ENCODE peak calls at places on chromosomes 13 and 19, in seven cellular contexts. X, L, J, Q, M, R and B are unnamed samples. For H3K4me1, the result is how much of the 10 kb centered on the place peaks cover.

GRCh38 chr19:21508198-21508597 is 2.8 kb downstream of the ZNF429 start:
- DNase-seq in X (no peak), L (no peak), J (no peak), Q (no peak), M (no peak), R (no peak), B (no peak)

GRCh38 chr19:10602330-10603083 is 15.4 kb upstream of the AP1M2 start:
- DNase-seq in X (no peak), L (peak), J (peak), Q (peak), M (peak), R (no peak), B (peak)

GRCh38 chr13:75694742-75695141 is 58.6 kb downstream of the LMO7 start:
- DNase-seq in X (no peak), L (no peak), J (no peak), Q (no peak), M (no peak), R (no peak), B (no peak)

GRCh38 chr13:57627663-57628062 is 3.9 kb upstream of the PCDH17 start:
- DNase-seq in X (no peak), L (peak), J (no peak), Q (peak), M (peak), R (no peak), B (peak)

GRCh38 chr19:48271531-48272151 is 1.8 kb downstream of the ZNF114 start:
- DNase-seq in X (no peak), L (peak), J (no peak), Q (peak), M (no peak), R (no peak), B (peak)

GRCh38 chr13:36819811-36820140 is 754 bp downstream of the RFXAP start:
- DNase-seq in X (no peak), L (peak), J (no peak), Q (no peak), M (peak), R (no peak), B (peak)

GRCh38 chr13:40509876-40510275 is 156.6 kb downstream of the FOXO1 start:
- DNase-seq in X (no peak), L (no peak), J (no peak), Q (no peak), M (no peak), R (no peak), B (no peak)

GRCh38 chr13:65159803-65160202 is 2070.3 kb downstream of the PCDH9 start:
- DNase-seq in X (no peak), L (no peak), J (no peak), Q (no peak), M (no peak), R (no peak), B (no peak)

GRCh38 chr19:43572172-43572588 is 3.1 kb downstream of the XRCC1 start:
- DNase-seq in X (no peak), L (no peak), J (no peak), Q (no peak), M (no peak), R (no peak), B (no peak)

GRCh38 chr19:30664358-30665058 is 292.3 kb downstream of the ZNF536 start:
- DNase-seq in X (no peak), L (peak), J (no peak), Q (peak), M (no peak), R (no peak), B (peak)

GRCh38 chr19:48510421-48511268 is 990 bp downstream of the LMTK3 start:
- DNase-seq in X (no peak), L (peak), J (no peak), Q (peak), M (peak), R (no peak), B (peak)

GRCh38 chr19:50713556-50714236 is 5.9 kb downstream of the SHANK1 start:
- DNase-seq in X (no peak), L (no peak), J (no peak), Q (no peak), M (no peak), R (no peak), B (no peak)

GRCh38 chr13:90918551-90918950 is 428.9 kb upstream of the MIR17HG start:
- DNase-seq in X (no peak), L (peak), J (no peak), Q (no peak), M (no peak), R (no peak), B (no peak)

GRCh38 chr19:53795019-53795418 is 29.1 kb downstream of the NLRP12 start:
- DNase-seq in X (no peak), L (no peak), J (no peak), Q (no peak), M (no peak), R (no peak), B (no peak)

GRCh38 chr19:29840066-29840950 is 28.5 kb downstream of the CCNE1 start:
- DNase-seq in X (no peak), L (no peak), J (no peak), Q (no peak), M (no peak), R (no peak), B (no peak)

GRCh38 chr13:51584731-51585191 is 499 bp downstream of the WDFY2 start:
- DNase-seq in X (no peak), L (peak), J (peak), Q (peak), M (peak), R (no peak), B (peak)

GRCh38 chr19:19055701-19056100 is 8.1 kb upstream of the SLC25A42 start:
- DNase-seq in X (no peak), L (no peak), J (no peak), Q (no peak), M (no peak), R (no peak), B (no peak)

GRCh38 chr19:10888421-10888866 is 17.1 kb downstream of the CARM1 start:
- DNase-seq in X (no peak), L (no peak), J (no peak), Q (peak), M (no peak), R (no peak), B (peak)

GRCh38 chr19:50959731-50960500 is 7.1 kb upstream of the KLK5 start:
- DNase-seq in X (no peak), L (peak), J (no peak), Q (no peak), M (no peak), R (no peak), B (no peak)

GRCh38 chr19:50669319-50670101 is 20.3 kb downstream of the C19orf81 start:
- DNase-seq in X (no peak), L (peak), J (no peak), Q (peak), M (peak), R (no peak), B (peak)

GRCh38 chr19:8573316-8573715 is 3.9 kb downstream of the MYO1F start:
- DNase-seq in X (no peak), L (no peak), J (no peak), Q (no peak), M (no peak), R (no peak), B (no peak)

GRCh38 chr19:13803038-13803437 is 7.8 kb downstream of the ZSWIM4 start:
- DNase-seq in X (no peak), L (no peak), J (no peak), Q (no peak), M (no peak), R (no peak), B (no peak)

GRCh38 chr13:80598189-80598588 is 257.3 kb upstream of the SPRY2 start:
- DNase-seq in X (no peak), L (no peak), J (no peak), Q (no peak), M (no peak), R (no peak), B (no peak)

GRCh38 chr19:38834104-38834490 is 2.5 kb upstream of the ECH1 start:
- DNase-seq in X (no peak), L (no peak), J (no peak), Q (no peak), M (no peak), R (no peak), B (no peak)

GRCh38 chr19:32976223-32976805 is 4.3 kb downstream of the FAAP24 start:
- DNase-seq in X (no peak), L (peak), J (peak), Q (peak), M (peak), R (peak), B (peak)

GRCh38 chr19:10871711-10872550 is 578 bp downstream of the CARM1 start:
- DNase-seq in X (no peak), L (no peak), J (no peak), Q (peak), M (peak), R (no peak), B (peak)

GRCh38 chr19:21698215-21698614 is 69.2 kb downstream of the ZNF100 start:
- DNase-seq in X (no peak), L (no peak), J (no peak), Q (peak), M (no peak), R (no peak), B (peak)

DNA sequence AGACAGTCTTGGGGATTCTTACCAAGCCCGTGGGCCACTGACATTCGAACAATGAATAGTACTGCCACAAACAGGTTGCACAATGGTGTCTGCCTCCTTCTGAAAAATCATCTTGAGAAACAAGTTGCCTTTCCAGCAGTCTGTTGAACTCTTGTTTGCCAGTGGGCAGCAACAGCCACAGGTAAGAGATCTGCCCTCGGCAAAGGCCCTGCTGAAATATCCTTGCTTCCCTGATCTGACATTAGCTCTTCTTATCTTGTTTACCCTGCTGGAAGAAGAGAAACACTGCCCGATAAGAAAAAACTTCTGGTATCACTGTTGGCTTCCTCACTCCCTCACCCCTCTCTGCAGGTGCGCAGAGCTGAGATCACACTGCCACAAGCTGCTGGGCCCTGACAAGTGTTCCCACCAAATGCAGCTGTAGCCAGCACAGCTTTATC is 2.0 kb downstream of the DOCK9 start:
- DNase-seq in X (no peak), L (no peak), J (no peak), Q (no peak), M (peak), R (no peak), B (peak)
- H3K4me3 ChIP-seq in X (no peak), L (no peak), J (no peak), Q (no peak), M (no peak), R (no peak), B (no peak)

GRCh38 chr13:106178816-106179215 is 356.6 kb downstream of the EFNB2 start:
- DNase-seq in X (no peak), L (no peak), J (no peak), Q (no peak), M (no peak), R (no peak), B (no peak)
- H3K4me1 ChIP-seq in X (under half), L (under half), J (under half), Q (under half), M (under half), R (under half), B (under half)

DNA sequence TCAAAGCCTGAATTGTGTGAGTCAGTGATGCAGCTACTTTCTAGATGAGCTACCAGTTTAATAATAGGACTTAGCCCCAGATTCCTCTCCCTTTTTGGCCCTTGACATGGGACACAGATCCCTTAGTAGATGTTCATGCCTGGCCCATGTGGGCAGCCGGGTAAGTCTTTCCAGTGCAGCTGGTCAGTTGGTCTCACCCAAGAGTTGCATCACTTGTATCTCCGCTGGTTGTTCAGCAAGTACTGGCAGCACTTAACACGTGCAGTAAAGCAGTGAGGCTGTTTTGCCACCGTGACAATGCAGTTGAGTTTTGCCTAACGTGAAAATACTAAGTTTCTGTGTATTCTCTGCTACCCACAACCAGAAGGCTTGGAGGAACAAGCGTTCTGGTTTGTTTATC is 50.1 kb downstream of the ARHGEF7 start:
- DNase-seq in X (no peak), L (no peak), J (no peak), Q (no peak), M (no peak), R (no peak), B (no peak)
- TF ChIP-seq REST in X (no peak), L (no peak), J (no peak), Q (no peak), M (no peak), R (no peak), B (no peak)

GRCh38 chr13:113098163-113098732 is 7.3 kb upstream of the F7 start:
- DNase-seq in X (no peak), L (no peak), J (no peak), Q (no peak), M (no peak), R (no peak), B (no peak)
- H3K4me3 ChIP-seq in X (no peak), L (no peak), J (no peak), Q (no peak), M (no peak), R (no peak), B (no peak)

GRCh38 chr13:21040120-21040834 is 21.1 kb downstream of the LATS2 start:
- DNase-seq in X (no peak), L (no peak), J (no peak), Q (no peak), M (no peak), R (no peak), B (no peak)
- H3K4me1 ChIP-seq in X (under half), L (under half), J (under half), Q (under half), M (under half), R (under half), B (under half)

GRCh38 chr19:45637890-45638667 is 1.1 kb downstream of the EML2 start:
- DNase-seq in X (no peak), L (peak), J (no peak), Q (no peak), M (no peak), R (no peak), B (peak)

GRCh38 chr19:45636902-45637301 is 2.3 kb downstream of the EML2 start:
- DNase-seq in X (no peak), L (no peak), J (no peak), Q (no peak), M (peak), R (no peak), B (no peak)

GRCh38 chr19:45640849-45641273 is 1.7 kb upstream of the EML2 start:
- DNase-seq in X (no peak), L (no peak), J (peak), Q (no peak), M (peak), R (no peak), B (peak)

GRCh38 chr19:45641274-45642105 is 2.3 kb upstream of the EML2 start:
- DNase-seq in X (peak), L (peak), J (peak), Q (no peak), M (peak), R (peak), B (peak)

GRCh38 chr19:45638930-45639729 is at the start of gene EML2:
- DNase-seq in X (no peak), L (peak), J (no peak), Q (peak), M (peak), R (no peak), B (peak)
- TF ChIP-seq REST in X (no peak), L (no peak), J (no peak), Q (no peak), M (no peak), R (no peak), B (no peak)

GRCh38 chr19:1592023-1592754 is 476 bp downstream of the MBD3 start:
- DNase-seq in X (peak), L (peak), J (peak), Q (peak), M (peak), R (no peak), B (peak)

GRCh38 chr19:1592755-1593628 is at the start of gene MBD3:
- DNase-seq in X (peak), L (peak), J (peak), Q (peak), M (peak), R (no peak), B (peak)

GRCh38 chr19:1587872-1588271 is 4.8 kb downstream of the MBD3 start:
- DNase-seq in X (no peak), L (no peak), J (no peak), Q (no peak), M (no peak), R (no peak), B (no peak)

GRCh38 chr19:1591421-1592022 is 1.1 kb downstream of the MBD3 start:
- DNase-seq in X (no peak), L (no peak), J (no peak), Q (peak), M (peak), R (no peak), B (no peak)

DNA sequence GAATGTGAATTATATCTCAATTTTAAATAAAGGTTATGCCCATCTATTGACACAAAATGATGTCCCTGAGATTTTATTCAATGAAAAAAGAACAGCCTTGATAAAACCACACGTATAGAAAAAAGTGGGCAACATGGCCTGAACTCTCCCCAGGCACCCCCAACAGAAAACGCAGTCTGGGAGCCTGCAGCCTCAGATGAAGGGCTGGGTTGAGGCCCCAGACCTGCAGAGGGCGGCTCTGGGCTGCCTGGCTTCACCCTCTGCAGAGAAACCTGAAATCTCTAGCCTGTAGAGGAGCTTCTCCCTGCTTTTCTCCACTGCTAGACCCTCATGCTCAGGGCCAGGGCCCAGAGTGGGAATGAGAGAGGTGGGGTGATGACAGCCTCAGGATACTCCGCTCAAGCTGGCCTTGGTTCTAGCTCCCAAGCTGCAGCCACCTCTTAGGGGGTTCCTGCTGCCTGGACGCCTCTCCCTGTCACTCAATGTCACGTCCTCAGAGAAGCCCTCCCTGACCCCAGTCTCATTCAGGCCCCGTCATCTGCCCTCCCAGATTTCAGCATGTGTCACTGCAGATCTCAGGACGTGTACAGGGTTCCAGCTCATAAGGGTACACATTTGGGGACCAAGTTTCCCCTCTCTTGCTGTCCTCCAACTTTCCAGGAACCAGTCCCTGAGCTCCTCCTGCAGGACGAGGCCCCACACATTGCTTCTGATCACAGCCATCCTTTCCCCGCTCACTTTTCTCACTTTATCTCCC is 1.8 kb downstream of the MBD3 start:
- DNase-seq in X (no peak), L (peak), J (no peak), Q (peak), M (peak), R (no peak), B (peak)
- H3K4me3 ChIP-seq in X (peak), L (peak), J (peak), Q (peak), M (peak), R (peak), B (peak)

GRCh38 chr13:33195693-33196464 is 89.7 kb downstream of the STARD13 start:
- DNase-seq in X (no peak), L (no peak), J (no peak), Q (no peak), M (no peak), R (no peak), B (no peak)
- H3K4me1 ChIP-seq in X (under half), L (under half), J (under half), Q (under half), M (under half), R (under half), B (under half)